ENCODE peak calls at places on chromosomes 3 and 15, in four cellular contexts. U is PC-3, M is GM23248, K is SK-N-SH. V is an unnamed sample. For H3F3A and H3K4me1, the result is how much of the 10 kb centered on the place peaks cover.

GRCh38 chr15:76163429-76164020 is 103.7 kb downstream of the TMEM266 start:
- DNase-seq in U (no peak), M (peak), K (peak), V (no peak)

GRCh38 chr3:138254199-138254598 is 67.1 kb downstream of the ARMC8 start:
- DNase-seq in K (no peak), M (no peak), U (no peak), V (no peak)

GRCh38 chr3:82423485-82423884 is 662.0 kb upstream of the GBE1 start:
- DNase-seq in U (no peak), K (no peak), M (no peak), V (no peak)

GRCh38 chr15:34753236-34753894 is 1.4 kb downstream of the GJD2 start:
- DNase-seq in M (peak), K (no peak), U (peak), V (peak)

GRCh38 chr15:72912121-72912520 is 128.6 kb upstream of the ADPGK start:
- DNase-seq in K (no peak), U (no peak), M (no peak), V (no peak)

GRCh38 chr3:108404409-108404808 is 106.0 kb downstream of the MYH15 start:
- DNase-seq in U (no peak), M (peak), K (no peak), V (no peak)

GRCh38 chr15:25180606-25181289 is 226.0 kb downstream of the SNRPN start:
- DNase-seq in U (no peak), M (no peak), K (no peak), V (no peak)

GRCh38 chr3:103410231-103410630 is 975.4 kb downstream of the ZPLD1 start:
- DNase-seq in M (no peak), K (no peak), U (no peak), V (no peak)

GRCh38 chr3:17942856-17943255 is 200.4 kb upstream of the TBC1D5 start:
- DNase-seq in K (no peak), M (peak), U (peak), V (no peak)

GRCh38 chr3:16290007-16290826 is 25.2 kb downstream of the OXNAD1 start:
- DNase-seq in U (peak), K (peak), M (peak), V (no peak)

GRCh38 chr3:120793601-120794000 is 51.1 kb downstream of the GTF2E1 start:
- DNase-seq in M (peak), K (no peak), U (peak), V (no peak)

GRCh38 chr3:167783781-167784180 is 48.3 kb downstream of the SERPINI1 start:
- DNase-seq in M (no peak), K (no peak), U (no peak), V (no peak)

GRCh38 chr15:83087535-83087934 is 19.9 kb upstream of the TM6SF1 start:
- DNase-seq in U (no peak), M (no peak), K (no peak), V (no peak)

GRCh38 chr3:17078885-17079465 is 194.2 kb downstream of the PLCL2 start:
- DNase-seq in K (no peak), U (no peak), M (no peak), V (no peak)

GRCh38 chr15:50542051-50542450 is 4.4 kb downstream of the USP50 start:
- DNase-seq in U (no peak), M (peak), K (no peak), V (no peak)

GRCh38 chr3:66582721-66583141 is 81.9 kb upstream of the LRIG1 start:
- DNase-seq in U (no peak), M (peak), K (no peak), V (no peak)

GRCh38 chr3:33869977-33870376 is 71.5 kb downstream of the PDCD6IP start:
- DNase-seq in M (no peak), K (no peak), U (no peak), V (no peak)

GRCh38 chr3:188446014-188446413 is 292.1 kb downstream of the LPP start:
- DNase-seq in M (no peak), K (no peak), U (no peak), V (no peak)

GRCh38 chr3:24590344-24590880 is 95.8 kb upstream of the THRB start:
- DNase-seq in M (peak), U (peak), K (no peak), V (no peak)

GRCh38 chr15:41849204-41849603 is 10.6 kb downstream of the PLA2G4B start:
- DNase-seq in K (no peak), M (no peak), U (no peak), V (no peak)

GRCh38 chr3:77466562-77466961 is 426.7 kb downstream of the ROBO2 start:
- DNase-seq in K (no peak), M (no peak), U (no peak), V (no peak)

GRCh38 chr15:60555291-60555690 is 76.3 kb upstream of the ICE2 start:
- DNase-seq in U (no peak), M (no peak), K (no peak), V (no peak)

GRCh38 chr3:54621181-54621580 is 306.7 kb downstream of the LRTM1 start:
- DNase-seq in U (no peak), K (peak), M (peak), V (no peak)

GRCh38 chr3:140493271-140493670 is 184.6 kb upstream of the TRIM42 start:
- DNase-seq in U (peak), M (no peak), K (no peak), V (peak)

GRCh38 chr3:36124118-36124796 is 256.0 kb upstream of the STAC start:
- DNase-seq in K (peak), U (peak), M (peak), V (peak)

GRCh38 chr3:46112296-46112695 is 85.0 kb upstream of the XCR1 start:
- DNase-seq in K (no peak), U (peak), M (no peak), V (peak)

GRCh38 chr3:180980612-180981011 is 8.9 kb downstream of the DNAJC19 start:
- DNase-seq in U (no peak), M (peak), K (no peak), V (no peak)
- H3F3A ChIP-seq in U (under half), M (half or more), K (under half), V (under half)

GRCh38 chr15:67176195-67176971 is 78.1 kb downstream of the AAGAB start:
- DNase-seq in K (peak), M (no peak), U (no peak), V (no peak)
- H3K4me1 ChIP-seq in K (half or more), M (half or more), U (half or more), V (half or more)

DNA sequence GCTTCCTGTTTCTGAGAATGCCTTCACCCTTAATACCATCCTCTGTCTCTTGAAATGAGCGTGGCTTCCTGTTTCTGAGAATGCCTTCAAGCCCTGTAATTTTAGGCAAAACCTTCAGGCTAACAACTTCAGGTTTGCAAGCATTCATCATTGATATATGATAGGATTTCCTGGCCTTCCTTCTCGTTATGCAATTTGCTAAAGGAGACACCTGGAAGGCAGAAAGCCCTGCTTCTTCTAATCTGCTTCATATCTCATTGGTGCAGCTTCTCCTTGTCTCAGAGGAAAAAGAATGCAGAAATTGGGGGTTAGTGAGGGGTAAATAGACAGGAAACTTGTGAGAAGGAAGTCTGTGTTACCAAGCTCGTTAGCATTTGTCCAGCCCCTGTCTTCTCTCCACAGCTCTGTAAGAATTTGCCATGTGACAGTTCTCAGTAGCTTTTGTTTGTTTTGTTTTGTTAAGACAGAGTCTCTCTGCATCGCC is 7.3 kb downstream of the ARL6IP5 start:
- DNase-seq in M (no peak), K (no peak), U (no peak), V (no peak)
- H3F3A ChIP-seq in M (under half), K (under half), U (under half), V (under half)

GRCh38 chr3:71228156-71228885 is 355.2 kb downstream of the FOXP1 start:
- DNase-seq in U (no peak), M (no peak), K (no peak), V (no peak)

GRCh38 chr3:71227344-71227743 is 356.2 kb downstream of the FOXP1 start:
- DNase-seq in U (no peak), K (no peak), M (no peak), V (no peak)

GRCh38 chr3:71226565-71227281 is 356.8 kb downstream of the FOXP1 start:
- DNase-seq in M (peak), K (no peak), U (no peak), V (no peak)

GRCh38 chr3:71225285-71225684 is 358.2 kb downstream of the FOXP1 start:
- DNase-seq in M (peak), K (no peak), U (no peak), V (no peak)

GRCh38 chr3:71225951-71226564 is 357.5 kb downstream of the FOXP1 start:
- DNase-seq in K (no peak), U (no peak), M (peak), V (no peak)
- H3K4me1 ChIP-seq in K (under half), U (under half), M (under half), V (under half)

GRCh38 chr3:157148123-157148889 is 11.6 kb downstream of the CCNL1 start:
- DNase-seq in U (no peak), M (no peak), K (no peak), V (no peak)
- H3F3A ChIP-seq in U (under half), M (half or more), K (half or more), V (half or more)

GRCh38 chr15:70020229-70020628 is 77.5 kb downstream of the TLE3 start:
- DNase-seq in K (no peak), M (no peak), U (no peak), V (no peak)
- H3K4me1 ChIP-seq in K (under half), M (under half), U (under half), V (under half)

V was measured in PC-9.